ENCODE peak calls at places on chromosomes 12 and 14, in five cellular contexts. J, X, H, T and I are unnamed samples. For H3K9me3, the result is how much of the 10 kb centered on the place peaks cover.

GRCh38 chr12:81252228-81252627 is 174.3 kb downstream of the ACSS3 start:
- DNase-seq in J (no peak), X (no peak), H (no peak), T (no peak), I (no peak)

GRCh38 chr14:97580923-97581495 is 783.8 kb downstream of the VRK1 start:
- DNase-seq in J (no peak), X (no peak), H (no peak), T (no peak), I (no peak)

GRCh38 chr14:52703225-52703624 is 3.8 kb upstream of the PSMC6 start:
- DNase-seq in J (no peak), X (no peak), H (peak), T (peak), I (no peak)

GRCh38 chr12:1013618-1014489 is 22.8 kb downstream of the ERC1 start:
- DNase-seq in J (no peak), X (no peak), H (peak), T (peak), I (no peak)

GRCh38 chr14:80653951-80654350 is 287.6 kb downstream of the CEP128 start:
- DNase-seq in J (no peak), X (no peak), H (no peak), T (no peak), I (no peak)

GRCh38 chr12:2049604-2050540 is 2.9 kb upstream of the CACNA1C start:
- DNase-seq in J (no peak), X (no peak), H (no peak), T (no peak), I (no peak)

GRCh38 chr14:32259368-32260013 is 56.4 kb upstream of the RNU6-8 start:
- DNase-seq in J (peak), X (no peak), H (peak), T (peak), I (no peak)

GRCh38 chr12:5996459-5996858 is 51.4 kb upstream of the ANO2 start:
- DNase-seq in J (no peak), X (no peak), H (no peak), T (no peak), I (no peak)

GRCh38 chr14:104795781-104796681 is 483 bp upstream of the AKT1 start:
- DNase-seq in J (no peak), X (peak), H (no peak), T (no peak), I (no peak)

GRCh38 chr12:107103097-107103496 is 9.7 kb upstream of the CRY1 start:
- DNase-seq in J (no peak), X (no peak), H (no peak), T (no peak), I (no peak)

GRCh38 chr12:3604750-3605638 is 114.0 kb downstream of the PRMT8 start:
- DNase-seq in J (no peak), X (no peak), H (no peak), T (no peak), I (no peak)

GRCh38 chr12:64999157-64999425 is 122.0 kb downstream of the WIF1 start:
- DNase-seq in J (no peak), X (no peak), H (no peak), T (no peak), I (no peak)

GRCh38 chr12:10982244-10982643 is 4.5 kb downstream of the TAS2R50 start:
- DNase-seq in J (peak), X (no peak), H (no peak), T (no peak), I (no peak)

GRCh38 chr12:48969847-48970701 is 1.5 kb downstream of the WNT10B start:
- DNase-seq in J (no peak), X (no peak), H (peak), T (no peak), I (no peak)

GRCh38 chr12:88951177-88951576 is 370.9 kb upstream of the KITLG start:
- DNase-seq in J (no peak), X (no peak), H (no peak), T (no peak), I (no peak)

GRCh38 chr12:58757422-58757821 is 162.9 kb downstream of the LRIG3 start:
- DNase-seq in J (no peak), X (no peak), H (peak), T (peak), I (no peak)

GRCh38 chr12:82963961-82964360 is 277.3 kb downstream of the TMTC2 start:
- DNase-seq in J (no peak), X (no peak), H (no peak), T (no peak), I (no peak)

GRCh38 chr12:117334098-117334497 is 27.3 kb downstream of the NOS1 start:
- DNase-seq in J (no peak), X (no peak), H (no peak), T (no peak), I (no peak)

GRCh38 chr14:104134061-104134965 is 4.1 kb upstream of the KIF26A start:
- DNase-seq in J (no peak), X (no peak), H (no peak), T (no peak), I (peak)

DNA sequence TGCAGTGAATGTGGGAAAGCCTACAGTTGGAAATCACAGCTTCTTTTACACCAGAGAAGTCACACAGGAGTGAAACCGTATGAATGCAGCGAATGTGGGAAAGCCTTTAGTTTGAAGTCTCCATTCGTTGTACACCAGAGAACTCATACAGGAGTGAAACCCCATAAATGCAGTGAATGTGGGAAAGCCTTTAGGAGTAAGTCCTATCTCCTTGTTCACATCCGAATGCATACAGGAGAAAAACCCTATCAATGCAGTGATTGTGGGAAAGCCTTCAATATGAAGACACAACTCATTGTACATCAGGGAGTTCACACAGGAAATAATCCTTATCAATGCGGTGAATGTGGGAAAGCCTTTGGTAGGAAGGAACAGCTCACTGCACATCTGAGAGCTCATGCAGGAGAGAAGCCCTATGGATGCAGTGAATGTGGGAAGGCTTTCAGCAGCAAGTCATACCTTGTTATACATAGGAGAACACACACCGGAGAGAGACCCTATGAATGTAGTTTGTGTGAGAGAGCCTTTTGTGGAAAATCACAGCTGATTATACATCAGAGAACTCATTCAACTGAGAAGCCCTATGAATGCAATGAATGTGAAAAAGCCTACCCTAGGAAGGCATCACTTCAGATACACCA is 24.6 kb downstream of the ZNF26 start:
- DNase-seq in J (no peak), X (no peak), H (peak), T (no peak), I (no peak)
- H3K9me3 ChIP-seq in J (half or more), X (under half), H (under half), T (half or more), I (half or more)

GRCh38 chr14:68309631-68310030 is 483.2 kb downstream of the ZFP36L1 start:
- DNase-seq in J (no peak), X (no peak), H (no peak), T (no peak), I (no peak)

GRCh38 chr14:68306934-68307758 is 485.7 kb downstream of the ZFP36L1 start:
- DNase-seq in J (no peak), X (no peak), H (peak), T (no peak), I (no peak)

GRCh38 chr14:68309121-68309520 is 483.7 kb downstream of the ZFP36L1 start:
- DNase-seq in J (no peak), X (no peak), H (no peak), T (no peak), I (no peak)

GRCh38 chr14:68307769-68308168 is 485.1 kb downstream of the ZFP36L1 start:
- DNase-seq in J (no peak), X (no peak), H (peak), T (no peak), I (no peak)

GRCh38 chr14:68308695-68309094 is 484.2 kb downstream of the ZFP36L1 start:
- DNase-seq in J (no peak), X (no peak), H (peak), T (no peak), I (no peak)
- H3K27ac ChIP-seq in J (peak), X (peak), H (no peak), T (no peak), I (peak)

GRCh38 chr12:94320109-94320508 is 139.6 kb downstream of the CEP83 start:
- DNase-seq in J (no peak), X (no peak), H (no peak), T (no peak), I (no peak)
- H3K9me3 ChIP-seq in J (under half), X (under half), H (under half), T (under half), I (under half)

GRCh38 chr12:120668797-120669054 is 18.2 kb upstream of the MLEC start:
- DNase-seq in J (no peak), X (no peak), H (no peak), T (no peak), I (no peak)
- H3K27ac ChIP-seq in J (peak), X (no peak), H (no peak), T (no peak), I (peak)

GRCh38 chr12:132965796-132966195 is 9.7 kb upstream of the ZNF605 start:
- DNase-seq in J (no peak), X (no peak), H (no peak), T (no peak), I (no peak)
- H3K9me3 ChIP-seq in J (under half), X (under half), H (under half), T (half or more), I (under half)

DNA sequence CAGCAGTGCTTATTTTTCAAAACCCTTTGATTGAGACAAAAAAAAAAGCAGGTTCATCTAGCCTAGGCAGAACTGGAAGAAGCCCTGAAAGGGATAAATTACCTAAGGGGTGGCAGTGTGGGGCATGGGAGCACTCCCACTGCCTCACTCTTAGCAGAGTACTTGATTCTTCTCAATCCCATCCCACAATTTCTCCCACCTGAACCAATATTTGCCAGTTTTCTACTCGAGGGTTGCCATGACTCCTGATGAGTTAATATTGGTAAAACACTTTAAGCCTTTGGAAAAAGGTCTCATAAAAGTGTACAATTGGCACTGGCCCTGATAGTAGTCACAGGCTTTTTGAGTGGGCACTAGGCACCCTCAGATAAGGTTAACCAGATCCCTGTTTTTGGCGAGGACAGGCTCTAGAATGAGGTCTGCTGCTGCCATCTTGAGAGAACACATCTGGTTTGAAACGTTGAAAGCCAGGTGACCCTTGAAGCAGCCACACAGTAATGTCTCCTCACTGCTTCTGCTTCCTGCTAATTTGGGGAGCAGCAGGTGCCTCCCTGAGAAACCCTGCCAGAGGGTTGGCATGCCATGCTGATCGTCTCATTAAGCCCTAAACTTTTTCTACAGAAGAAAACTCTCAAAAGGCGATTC is 320.0 kb downstream of the RAD51B start:
- DNase-seq in J (no peak), X (no peak), H (no peak), T (no peak), I (no peak)
- H3K27ac ChIP-seq in J (no peak), X (peak), H (peak), T (peak), I (peak)

DNA sequence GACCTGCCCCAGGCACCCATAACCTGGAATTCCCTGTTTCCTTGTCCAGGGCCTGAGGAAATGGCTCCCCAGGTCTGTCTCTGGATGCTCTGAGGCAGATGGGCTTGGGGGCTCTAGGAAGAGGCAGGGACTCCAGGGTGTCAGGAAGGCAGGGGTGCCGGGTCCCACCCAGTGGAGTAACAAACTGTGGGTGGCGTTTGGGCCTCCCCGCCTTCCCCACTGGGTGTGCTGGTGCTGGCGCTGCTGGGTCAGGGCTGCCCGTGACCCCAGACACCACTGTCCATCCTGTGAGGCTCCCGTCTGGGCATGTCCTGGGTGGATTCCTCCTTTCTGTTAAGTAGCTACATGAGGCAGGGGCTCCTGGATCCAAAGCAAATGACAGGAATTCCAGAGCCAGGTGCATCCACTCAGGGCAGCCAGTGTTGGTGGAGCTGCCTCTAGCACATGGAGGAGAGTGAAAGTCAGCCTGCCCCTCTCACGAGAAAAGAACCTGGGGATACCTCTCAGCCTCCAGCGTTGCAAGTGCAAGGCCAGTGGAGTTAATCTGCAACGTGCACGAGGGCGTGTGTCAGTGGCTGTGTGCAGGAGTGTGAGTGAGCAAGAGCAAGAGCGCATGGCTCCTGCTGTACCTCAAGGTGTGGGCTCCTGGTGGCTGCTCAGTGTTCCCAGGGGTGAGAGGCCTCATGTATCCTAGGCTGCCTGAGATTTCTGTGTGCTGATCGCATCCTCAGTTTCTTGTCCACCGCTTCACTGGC is 403.1 kb downstream of the TMEM121 start:
- DNase-seq in J (no peak), X (no peak), H (no peak), T (no peak), I (peak)
- H3K9me3 ChIP-seq in J (under half), X (under half), H (under half), T (half or more), I (under half)